ENCODE peak calls at places on chromosomes 7 and 10, in four cellular contexts. F is choroid plexus epithelial cell; E is caudate nucleus; N is naive thymus-derived CD8-positive, alpha-beta T cell. Y is an unnamed sample.

GRCh38 chr7:50119815-50120637 is 27.0 kb upstream of the ZPBP start:
- DNase-seq in N (peak), F (no peak), E (no peak), Y (peak)

GRCh38 chr10:96025566-96025965 is 17.8 kb upstream of the CCNJ start:
- DNase-seq in E (no peak), F (peak), N (no peak), Y (no peak)

GRCh38 chr10:94066411-94066810 is 72.7 kb downstream of the PLCE1 start:
- DNase-seq in N (no peak), F (peak), E (no peak), Y (no peak)

GRCh38 chr10:15678851-15679250 is 40.9 kb downstream of the ITGA8 start:
- DNase-seq in N (no peak), F (no peak), E (no peak), Y (no peak)

GRCh38 chr10:116147162-116147906 is 125.7 kb downstream of the GFRA1 start:
- DNase-seq in E (no peak), N (no peak), F (no peak), Y (peak)

GRCh38 chr7:150322114-150322832 is 882 bp upstream of the LRRC61 start:
- DNase-seq in F (no peak), N (no peak), E (no peak), Y (no peak)

GRCh38 chr7:156751319-156751718 is 110.7 kb downstream of the RNF32 start:
- DNase-seq in E (no peak), F (peak), N (no peak), Y (no peak)

GRCh38 chr10:112981553-112981952 is 31.5 kb downstream of the TCF7L2 start:
- DNase-seq in E (no peak), N (no peak), F (no peak), Y (peak)

GRCh38 chr7:133230591-133231194 is 22.2 kb upstream of the EXOC4 start:
- DNase-seq in F (peak), E (peak), N (peak), Y (peak)

GRCh38 chr10:133052076-133052475 is 35.6 kb upstream of the ADGRA1 start:
- DNase-seq in E (no peak), N (no peak), F (no peak), Y (no peak)

GRCh38 chr10:73841526-73842285 is 30.3 kb upstream of the NDST2 start:
- DNase-seq in E (no peak), F (peak), N (no peak), Y (no peak)

GRCh38 chr10:92410501-92410900 is 119.5 kb downstream of the MARCHF5 start:
- DNase-seq in E (no peak), N (no peak), F (no peak), Y (no peak)

GRCh38 chr7:106462365-106462859 is 177.6 kb upstream of the NAMPT start:
- DNase-seq in F (peak), E (no peak), N (no peak), Y (peak)

GRCh38 chr7:108455524-108455832 is 758 bp downstream of the NRCAM start:
- DNase-seq in N (no peak), F (no peak), E (no peak), Y (no peak)

GRCh38 chr10:20004087-20004523 is 187.9 kb downstream of the PLXDC2 start:
- DNase-seq in N (no peak), E (no peak), F (peak), Y (no peak)

GRCh38 chr7:2099036-2099957 is 133.4 kb downstream of the MAD1L1 start:
- DNase-seq in E (no peak), N (no peak), F (peak), Y (no peak)

GRCh38 chr7:38309555-38309954 is 36.1 kb upstream of the TARP start:
- DNase-seq in E (no peak), F (no peak), N (no peak), Y (no peak)

GRCh38 chr7:92612501-92612900 is 22.3 kb upstream of the FAM133B start:
- DNase-seq in F (peak), N (no peak), E (no peak), Y (no peak)

GRCh38 chr10:13922591-13922990 is 335.8 kb downstream of the PRPF18 start:
- DNase-seq in E (no peak), F (peak), N (no peak), Y (no peak)